ENCODE peak calls at places on chromosome 5, in nine cellular contexts. F is BE2C, Y is IMR-90, N is cardiac fibroblast, H is spleen, C is neural progenitor cell, Q is mucosa of descending colon, W is fibroblast of pulmonary artery, J is GM23338. I is an unnamed sample.

GRCh38 chr5:191036-191948 is at the start of gene LRRC14B:
- DNase-seq in J (no peak), Q (no peak), W (no peak), N (no peak), H (peak; percentile 84), F (no peak), Y (no peak), C (no peak), I (no peak)

GRCh38 chr5:136246632-136247031 is 53.7 kb upstream of the SMIM32 start:
- DNase-seq in J (no peak), Y (no peak), H (no peak), N (no peak), F (no peak), Q (no peak), W (peak; percentile 3), C (no peak), I (no peak)

GRCh38 chr5:14668247-14668646 is 3.7 kb downstream of the OTULIN start:
- DNase-seq in H (no peak), C (no peak), W (no peak), Q (no peak), J (no peak), N (no peak), Y (no peak), F (no peak), I (no peak)

GRCh38 chr5:72267685-72268084 is 52.4 kb downstream of the MRPS27 start:
- DNase-seq in Q (no peak), Y (peak; percentile 42), C (no peak), F (no peak), N (no peak), H (no peak), W (no peak), J (no peak), I (no peak)

GRCh38 chr5:96384353-96384752 is 48.7 kb downstream of the PCSK1 start:
- DNase-seq in N (peak; percentile 74), W (peak; percentile 69), C (no peak), J (no peak), Y (peak; percentile 67), H (no peak), F (no peak), Q (no peak), I (peak; percentile 84)

GRCh38 chr5:143836161-143836725 is 24.3 kb downstream of the HMHB1 start:
- DNase-seq in Y (no peak), J (no peak), F (no peak), Q (no peak), H (no peak), N (no peak), C (no peak), W (no peak), I (no peak)

GRCh38 chr5:177116631-177117373 is 16.8 kb upstream of the NSD1 start:
- DNase-seq in N (peak; percentile 87), F (no peak), Y (peak; percentile 53), C (peak; percentile 61), Q (peak; percentile 88), H (peak; percentile 94), W (peak; percentile 85), J (peak; percentile 96), I (peak; percentile 72)

GRCh38 chr5:127029513-127030258 is 672 bp downstream of the MARCHF3 start:
- DNase-seq in F (peak; percentile 73), Y (peak; percentile 65), W (peak; percentile 74), C (peak; percentile 74), N (peak; percentile 72), Q (peak; percentile 75), H (peak; percentile 90), J (peak; percentile 88), I (peak; percentile 77)

GRCh38 chr5:8329773-8330172 is 460.8 kb downstream of the MTRR start:
- DNase-seq in F (no peak), C (no peak), J (no peak), W (no peak), Y (peak; percentile 48), Q (no peak), N (no peak), H (no peak), I (peak; percentile 14)

GRCh38 chr5:109589239-109589638 is 100.5 kb upstream of the MAN2A1 start:
- DNase-seq in H (peak; percentile 51), Q (no peak), Y (no peak), N (no peak), W (no peak), F (no peak), J (no peak), C (no peak), I (no peak)

GRCh38 chr5:178996156-178996555 is 1.0 kb upstream of the GRM6 start:
- DNase-seq in H (no peak), C (peak; percentile 29), Y (no peak), F (no peak), J (peak; percentile 11), Q (no peak), N (no peak), W (no peak), I (no peak)

GRCh38 chr5:14165375-14166091 is 22.4 kb downstream of the TRIO start:
- DNase-seq in Y (peak; percentile 95), C (no peak), Q (no peak), N (peak; percentile 49), J (no peak), W (peak; percentile 82), H (no peak), F (no peak), I (peak; percentile 68)

GRCh38 chr5:60856059-60856458 is 12.0 kb upstream of the ELOVL7 start:
- DNase-seq in Q (no peak), F (no peak), Y (peak; percentile 29), J (no peak), C (no peak), W (peak; percentile 76), H (no peak), N (peak; percentile 44), I (peak; percentile 81)

DNA sequence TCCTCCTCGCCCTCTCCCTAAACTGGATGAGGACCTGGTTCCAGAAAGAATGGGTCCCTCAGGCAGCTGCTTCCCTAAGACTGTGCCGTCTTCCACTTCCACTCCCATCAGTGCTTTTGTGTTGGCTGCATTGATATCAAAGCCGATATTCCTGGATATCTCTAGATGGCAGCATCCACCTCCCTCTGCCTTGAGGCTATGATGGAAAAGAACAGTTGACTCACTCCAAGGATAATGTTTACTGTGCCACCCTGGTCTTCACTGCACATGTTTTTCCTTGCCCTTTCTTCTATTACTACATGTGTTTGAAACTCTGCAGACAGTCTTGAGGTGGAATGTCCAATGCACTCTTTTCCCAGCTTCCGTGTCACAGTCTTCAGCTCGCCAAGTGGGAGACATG is 211.6 kb downstream of the MAST4 start:
- DNase-seq in Q (no peak), W (peak; percentile 75), J (peak; percentile 28), Y (peak; percentile 55), F (peak; percentile 50), C (peak; percentile 21), H (no peak), N (peak; percentile 72), I (peak; percentile 88)
- TF ChIP-seq CTCF in Q (no peak), W (peak; percentile 69), J (no peak), Y (peak; percentile 61), F (peak; percentile 62), C (peak; percentile 35), H (no peak), N (peak; percentile 63), I (peak; percentile 75)

GRCh38 chr5:10030219-10030831 is 219.4 kb downstream of the ATPSCKMT start:
- DNase-seq in F (peak; percentile 48), H (no peak), W (peak; percentile 78), J (peak; percentile 77), C (peak; percentile 59), Q (no peak), N (peak; percentile 70), Y (peak; percentile 60), I (peak; percentile 78)
- H3K4me3 ChIP-seq in F (no peak overlapping the region), H (no peak overlapping the region), W (no peak overlapping the region), J (no peak overlapping the region), C (no peak overlapping the region), Q (no peak overlapping the region), N (no peak overlapping the region), Y (no peak overlapping the region), I (no peak overlapping the region)

GRCh38 chr5:131796793-131797693 is at the start of gene FNIP1:
- DNase-seq in H (peak; percentile 100), Y (peak; percentile 93), J (peak; percentile 98), N (peak; percentile 98), C (peak; percentile 98), W (peak; percentile 96), Q (peak; percentile 100), F (peak; percentile 100), I (peak; percentile 99)

GRCh38 chr5:131794596-131794995 is 2.2 kb downstream of the FNIP1 start:
- DNase-seq in H (no peak), W (no peak), Q (no peak), N (no peak), F (no peak), J (no peak), Y (no peak), C (no peak), I (no peak)

GRCh38 chr5:131792900-131793299 is 3.9 kb downstream of the FNIP1 start:
- DNase-seq in H (no peak), C (no peak), W (no peak), N (no peak), Q (no peak), Y (no peak), J (no peak), F (no peak), I (peak; percentile 35)

GRCh38 chr5:131795128-131795719 is 1.6 kb downstream of the FNIP1 start:
- DNase-seq in H (no peak), W (no peak), F (no peak), J (no peak), Y (no peak), C (no peak), Q (no peak), N (no peak), I (no peak)

DNA sequence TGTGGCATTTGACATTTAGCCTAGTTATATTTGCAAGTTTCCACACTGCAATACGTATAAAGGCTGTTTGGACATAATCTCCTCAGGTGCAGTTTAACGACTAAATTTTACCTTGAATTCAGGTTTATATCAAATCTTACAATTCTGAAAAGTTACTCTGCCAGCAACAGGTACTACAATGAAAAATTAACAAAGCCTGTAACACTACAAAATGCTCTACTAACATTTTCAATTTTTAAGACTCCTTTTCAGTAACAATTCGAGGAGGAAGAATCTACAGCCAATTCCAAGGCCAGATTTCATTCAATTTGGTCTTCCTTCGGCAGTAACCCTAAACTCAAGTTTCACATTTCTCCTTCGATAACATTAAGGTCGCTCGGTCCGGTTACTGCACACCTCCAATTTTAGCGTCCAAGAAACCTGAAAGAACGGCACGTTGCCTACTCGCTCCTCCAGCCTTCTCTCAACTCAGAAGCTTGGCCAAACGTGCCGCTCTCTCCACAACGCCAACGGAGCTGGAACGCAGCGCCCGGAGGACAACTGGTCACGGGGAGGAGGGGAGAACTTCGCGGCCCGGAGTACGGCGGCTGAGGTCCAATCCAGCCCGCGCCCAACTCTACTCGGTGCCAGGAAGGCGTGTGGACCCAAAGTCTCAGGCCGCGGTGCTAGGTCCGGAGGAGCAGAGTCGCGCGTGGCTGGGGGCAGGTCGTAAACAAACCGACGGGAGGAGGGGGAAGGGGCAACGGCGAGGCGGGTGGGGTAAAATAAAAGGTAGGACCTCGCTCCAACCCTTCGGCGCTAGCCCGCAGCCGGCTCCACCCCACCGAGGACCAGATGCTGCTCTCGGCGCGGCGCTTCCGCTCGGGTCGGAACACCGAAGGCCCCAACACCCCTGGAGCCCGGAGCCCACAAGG is 681 bp downstream of the FNIP1 start:
- DNase-seq in F (peak; percentile 61), Y (peak; percentile 51), H (peak; percentile 93), J (peak; percentile 68), C (peak; percentile 75), W (peak; percentile 53), N (peak; percentile 64), Q (peak; percentile 81), I (peak; percentile 68)
- TF ChIP-seq CTCF in F (no peak), Y (no peak), H (no peak), J (no peak), C (no peak), W (no peak), N (no peak), Q (no peak), I (no peak)

DNA sequence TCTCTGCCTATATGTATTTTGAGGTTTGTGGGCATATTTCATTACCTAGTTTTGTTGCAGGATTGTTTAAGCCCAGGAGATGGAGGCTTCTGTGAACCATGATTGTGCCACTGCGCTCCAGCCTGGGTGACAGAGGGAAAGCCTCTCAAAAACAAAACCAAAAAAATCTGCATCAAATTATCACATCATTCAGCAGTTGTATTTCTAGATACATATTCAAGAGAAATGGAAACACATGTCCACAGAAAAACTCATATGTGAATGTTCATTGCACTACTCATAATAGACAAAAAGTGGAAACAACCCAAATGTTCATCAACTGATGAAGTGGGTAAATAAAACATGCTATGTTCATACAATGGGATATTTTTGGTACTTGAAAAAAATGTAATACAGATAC is 29.9 kb downstream of the HSPA4 start:
- DNase-seq in Q (no peak), H (no peak), Y (no peak), J (no peak), W (no peak), N (no peak), C (no peak), F (no peak), I (no peak)
- H3K4me3 ChIP-seq in Q (no peak overlapping the region), H (no peak overlapping the region), Y (no peak overlapping the region), J (no peak overlapping the region), W (no peak overlapping the region), N (no peak overlapping the region), C (no peak overlapping the region), F (no peak overlapping the region), I (no peak overlapping the region)

I was measured in epithelial cell of esophagus.